ENCODE peak calls at places on chromosomes 5 and 9, in eight cellular contexts. L is SW 1271; W is AG08395; O is H7; M is activated CD4-positive, alpha-beta T cell treated with anti-CD3 and anti-CD28 coated beads, Interleukin-2, amount 50 U/mL, for 1 hour; B is astrocyte of the spinal cord; A is NCI-H748 treated with DMSO at 0.1 percent for 48 hours; Q is stimulated activated CD8-positive, alpha-beta memory T cell treated with anti-CD3 and anti-CD28 coated beads, Interleukin-15, amount 100 ng/mL, for 1 hour. N is an unnamed sample.

GRCh38 chr9:120619751-120620655 is 40.0 kb upstream of the CDK5RAP2 start:
- DNase-seq in O (peak; percentile 44), L (no peak), W (peak; percentile 73), M (peak; percentile 55), Q (peak; percentile 39), A (peak; percentile 49), B (peak; percentile 77), N (peak; percentile 28)

GRCh38 chr9:105127863-105128220 is 116.6 kb upstream of the SLC44A1 start:
- DNase-seq in W (no peak), M (peak; percentile 53), L (no peak), O (no peak), Q (peak; percentile 6), A (no peak), B (peak; percentile 49), N (peak; percentile 40)

GRCh38 chr9:34591091-34591910 is 1.8 kb upstream of the CNTFR start:
- DNase-seq in W (peak; percentile 92), O (peak; percentile 97), M (peak; percentile 78), L (no peak), B (peak; percentile 61), A (peak; percentile 29), Q (peak; percentile 68), N (peak; percentile 75)

GRCh38 chr9:131593936-131594665 is 48.8 kb downstream of the PRRT1B start:
- DNase-seq in B (no peak), Q (no peak), W (no peak), O (no peak), L (no peak), M (no peak), A (no peak), N (no peak)

GRCh38 chr9:21965401-21965951 is 28.7 kb downstream of the CDKN2A start:
- DNase-seq in W (peak; percentile 83), Q (no peak), O (peak; percentile 85), M (peak; percentile 33), A (no peak), B (peak; percentile 79), L (no peak), N (no peak)

GRCh38 chr5:38515648-38516047 is 40.8 kb downstream of the LIFR start:
- DNase-seq in Q (no peak), O (no peak), M (no peak), B (no peak), L (no peak), W (peak; percentile 47), A (no peak), N (no peak)

GRCh38 chr5:143153332-143154119 is 250.0 kb downstream of the NR3C1 start:
- DNase-seq in L (no peak), M (no peak), W (peak; percentile 77), O (no peak), A (no peak), Q (no peak), B (peak; percentile 88), N (no peak)

GRCh38 chr9:108956098-108956533 is 21.9 kb downstream of the ABITRAM start:
- DNase-seq in M (no peak), Q (no peak), W (no peak), A (no peak), O (no peak), L (no peak), B (no peak), N (no peak)

GRCh38 chr5:16663848-16664247 is 47.1 kb upstream of the RETREG1 start:
- DNase-seq in M (no peak), A (no peak), O (no peak), Q (no peak), L (no peak), W (no peak), B (no peak), N (no peak)

N was measured in T-helper 9 cell.